ENCODE peak calls at places on chromosome 14, in five cellular contexts. P is coronary artery, O is astrocyte of the spinal cord, E is fibroblast of lung, U is lung. D is an unnamed sample.

GRCh38 chr14:89902876-89903275 is 51.7 kb downstream of the EFCAB11 start:
- DNase-seq in P (no peak), O (no peak), E (no peak), U (no peak), D (no peak)

GRCh38 chr14:97295108-97295710 is 498.0 kb downstream of the VRK1 start:
- DNase-seq in P (no peak), O (no peak), E (no peak), U (no peak), D (no peak)

GRCh38 chr14:65287264-65288131 is 125.0 kb upstream of the FUT8 start:
- DNase-seq in P (no peak), O (no peak), E (peak; percentile 20), U (no peak), D (no peak)

GRCh38 chr14:67497216-67497615 is 8.7 kb upstream of the TMEM229B start:
- DNase-seq in P (no peak), O (no peak), E (no peak), U (no peak), D (no peak)

GRCh38 chr14:74614508-74615495 is 2.8 kb upstream of the LTBP2 start:
- DNase-seq in P (no peak), O (no peak), E (peak; percentile 58), U (no peak), D (no peak)

GRCh38 chr14:78291958-78292357 is 121.8 kb downstream of the NRXN3 start:
- DNase-seq in P (no peak), O (no peak), E (no peak), U (no peak), D (no peak)

GRCh38 chr14:100661340-100661712 is 65.4 kb upstream of the DLK1 start:
- DNase-seq in P (no peak), O (no peak), E (no peak), U (no peak), D (no peak)

GRCh38 chr14:69613312-69614073 is 2.1 kb downstream of the SUSD6 start:
- DNase-seq in P (no peak), O (no peak), E (no peak), U (no peak), D (no peak)

GRCh38 chr14:91554535-91555332 is 44.6 kb upstream of the PPP4R3A start:
- DNase-seq in P (no peak), O (no peak), E (no peak), U (no peak), D (no peak)

DNA sequence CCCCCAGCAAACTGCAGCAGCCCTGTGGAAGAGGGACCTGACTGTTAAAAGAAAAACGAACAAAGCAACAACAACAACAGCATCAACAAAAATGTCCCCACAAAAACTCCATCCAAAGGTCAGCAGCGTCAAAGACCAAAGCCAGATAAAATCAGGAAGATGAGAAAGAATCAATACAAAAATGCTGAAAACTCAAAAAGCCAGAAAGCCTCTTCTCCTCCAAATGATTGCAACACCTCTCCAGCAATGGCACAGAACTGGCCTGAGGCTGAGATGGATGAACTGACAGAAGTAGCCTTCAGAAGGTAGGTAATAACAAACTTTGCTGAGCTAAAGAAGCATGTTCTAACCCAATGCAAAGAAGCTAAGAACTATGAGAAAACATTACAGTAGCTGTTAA is 45.4 kb upstream of the PPP4R3A start:
- DNase-seq in P (no peak), O (no peak), E (no peak), U (no peak), D (no peak)
- H3K4me3 ChIP-seq in P (no peak overlapping the region), O (no peak overlapping the region), E (no peak overlapping the region), U (no peak overlapping the region), D (no peak overlapping the region)

GRCh38 chr14:88562831-88563686 is at the start of gene ZC3H14:
- DNase-seq in P (peak; percentile 87), O (peak; percentile 88), E (peak; percentile 80), U (peak; percentile 80), D (peak; percentile 40)
- TF ChIP-seq CTCF in P (no peak), O (no peak), E (no peak), U (no peak), D (no peak)

GRCh38 chr14:104977681-104978647 is at the start of gene AHNAK2:
- DNase-seq in P (no peak), O (peak; percentile 71), E (peak; percentile 76), U (peak; percentile 64), D (peak; percentile 52)
- H3K4me3 ChIP-seq in P (peak within 1 kb of the TSS; percentile 79), O (peak within 1 kb of the TSS; percentile 44), E (peak within 1 kb of the TSS; percentile 33), U (no peak within 1 kb of the TSS), D (peak within 1 kb of the TSS; percentile 74)

GRCh38 chr14:61607570-61608244 is 87.6 kb upstream of the HIF1A start:
- DNase-seq in P (no peak), O (no peak), E (no peak), U (no peak), D (no peak)
- TF ChIP-seq CTCF in P (no peak), O (no peak), E (no peak), U (no peak), D (peak; percentile 22)

GRCh38 chr14:55103005-55103640 is 25.9 kb upstream of the LGALS3 start:
- DNase-seq in P (peak; percentile 83), O (peak; percentile 95), E (peak; percentile 97), U (peak; percentile 89), D (peak; percentile 89)
- H3K4me3 ChIP-seq in P (no peak overlapping the region), O (peak overlapping the region; percentile 2), E (peak overlapping the region; percentile 18), U (no peak overlapping the region), D (no peak overlapping the region)